ENCODE peak calls at places on chromosome 13, in eight cellular contexts. L is prostate gland, N is body of pancreas, H is colonic mucosa, J is endothelial cell of umbilical vein, Q is endodermal cell, K is adrenal gland, Z is tibial nerve. B is an unnamed sample.

GRCh38 chr13:51501592-51502205 is 48.9 kb upstream of the INTS6 start:
- DNase-seq in J (no peak), K (peak; percentile 23), N (no peak), L (no peak), H (no peak), Q (no peak), Z (no peak), B (no peak)

GRCh38 chr13:46172531-46172991 is 9.4 kb downstream of the LCP1 start:
- DNase-seq in Z (no peak), N (no peak), L (no peak), H (no peak), Q (no peak), J (no peak), K (no peak), B (peak; percentile 32)

GRCh38 chr13:110001622-110002275 is 215.4 kb upstream of the IRS2 start:
- DNase-seq in K (no peak), N (no peak), Z (no peak), H (no peak), Q (no peak), J (no peak), L (no peak), B (no peak)

GRCh38 chr13:36357692-36358091 is 11.5 kb upstream of the SPART start:
- DNase-seq in H (no peak), Z (peak; percentile 36), L (peak; percentile 7), K (peak; percentile 22), N (peak; percentile 17), J (no peak), Q (no peak), B (peak; percentile 87)

GRCh38 chr13:97849305-97849704 is 104.2 kb upstream of the IPO5 start:
- DNase-seq in K (no peak), J (peak; percentile 66), L (no peak), N (no peak), Q (peak; percentile 62), H (no peak), Z (no peak), B (no peak)

GRCh38 chr13:43036386-43037220 is 13.2 kb downstream of the DNAJC15 start:
- DNase-seq in K (no peak), H (no peak), J (no peak), Z (no peak), N (peak; percentile 37), Q (no peak), L (no peak), B (peak; percentile 92)

GRCh38 chr13:98439896-98440295 is 137.0 kb downstream of the STK24 start:
- DNase-seq in Q (no peak), H (no peak), Z (no peak), L (no peak), N (no peak), J (no peak), K (no peak), B (no peak)

GRCh38 chr13:39602614-39603366 is at the start of gene LHFPL6:
- DNase-seq in Z (peak; percentile 72), H (peak; percentile 73), K (peak; percentile 74), Q (peak; percentile 91), N (peak; percentile 70), J (peak; percentile 81), L (peak; percentile 79), B (peak; percentile 94)

GRCh38 chr13:108270442-108270841 is 924 bp downstream of the TNFSF13B start:
- DNase-seq in K (no peak), Z (no peak), L (no peak), N (no peak), Q (no peak), H (no peak), J (no peak), B (no peak)

GRCh38 chr13:98239156-98240076 is 62.3 kb upstream of the RNF113B start:
- DNase-seq in Q (peak; percentile 65), L (no peak), H (no peak), K (no peak), J (no peak), Z (no peak), N (no peak), B (no peak)

GRCh38 chr13:110411316-110412105 is 104.4 kb downstream of the COL4A2 start:
- DNase-seq in N (no peak), L (no peak), K (no peak), J (no peak), H (no peak), Q (no peak), Z (no peak), B (no peak)

GRCh38 chr13:77981191-77981925 is 62.7 kb upstream of the EDNRB start:
- DNase-seq in H (no peak), K (no peak), Q (no peak), Z (no peak), J (peak; percentile 37), N (no peak), L (no peak), B (no peak)

GRCh38 chr13:75637101-75637774 is 1.1 kb downstream of the LMO7 start:
- DNase-seq in K (no peak), Z (no peak), N (no peak), J (no peak), H (no peak), Q (peak; percentile 70), L (no peak), B (no peak)

GRCh38 chr13:31790992-31791391 is 51.7 kb downstream of the RXFP2 start:
- DNase-seq in H (no peak), L (no peak), N (no peak), K (no peak), J (no peak), Q (no peak), Z (no peak), B (no peak)

GRCh38 chr13:40480012-40480914 is 186.2 kb downstream of the FOXO1 start:
- DNase-seq in K (peak; percentile 7), L (no peak), Q (no peak), Z (no peak), H (no peak), N (peak; percentile 60), J (no peak), B (peak; percentile 49)

GRCh38 chr13:46665630-46666482 is 112.9 kb downstream of the LRCH1 start:
- DNase-seq in K (no peak), N (no peak), Z (no peak), L (no peak), J (peak; percentile 60), Q (no peak), H (peak; percentile 44), B (no peak)

GRCh38 chr13:59356607-59357006 is 807.1 kb downstream of the DIAPH3 start:
- DNase-seq in Z (no peak), L (no peak), N (peak; percentile 81), J (peak; percentile 97), Q (no peak), H (no peak), K (peak; percentile 68), B (peak; percentile 93)

GRCh38 chr13:83733293-83733692 is 149.0 kb downstream of the SLITRK1 start:
- DNase-seq in Q (no peak), H (no peak), J (no peak), Z (no peak), K (no peak), N (no peak), L (no peak), B (no peak)

GRCh38 chr13:45500492-45501174 is 35.9 kb downstream of the COG3 start:
- DNase-seq in N (no peak), L (no peak), Q (no peak), H (no peak), K (no peak), Z (no peak), J (peak; percentile 71), B (no peak)

GRCh38 chr13:25945596-25945995 is 106.2 kb downstream of the SHISA2 start:
- DNase-seq in K (no peak), Q (peak; percentile 17), L (no peak), N (no peak), J (no peak), H (no peak), Z (no peak), B (no peak)

GRCh38 chr13:25939961-25940687 is 111.7 kb downstream of the SHISA2 start:
- DNase-seq in Q (no peak), J (no peak), L (no peak), Z (no peak), H (no peak), K (no peak), N (no peak), B (no peak)

GRCh38 chr13:25948910-25949309 is 102.9 kb downstream of the SHISA2 start:
- DNase-seq in K (no peak), Q (peak; percentile 35), H (no peak), L (no peak), J (no peak), Z (no peak), N (no peak), B (no peak)

GRCh38 chr13:25943666-25944065 is 108.2 kb downstream of the SHISA2 start:
- DNase-seq in K (no peak), H (no peak), Q (no peak), N (no peak), L (no peak), J (no peak), Z (no peak), B (no peak)

GRCh38 chr13:25943081-25943480 is 108.7 kb downstream of the SHISA2 start:
- DNase-seq in K (no peak), L (no peak), H (no peak), N (no peak), Z (no peak), J (no peak), Q (peak; percentile 20), B (no peak)
- H3K27ac ChIP-seq in K (no peak overlapping the region), L (no peak overlapping the region), H (no peak overlapping the region), N (no peak overlapping the region), Z (no peak overlapping the region), J (no peak overlapping the region), Q (no peak overlapping the region), B (no peak overlapping the region)

GRCh38 chr13:103055166-103055565 is 11.1 kb downstream of the SLC10A2 start:
- DNase-seq in K (no peak), N (no peak), Z (no peak), L (no peak), H (no peak), J (no peak), Q (no peak), B (no peak)
- H3K9me3 ChIP-seq in K (no peaks in the 10 kb centered on the region), N (no peaks in the 10 kb centered on the region), Z (no peaks in the 10 kb centered on the region), L (no peaks in the 10 kb centered on the region), H (no peaks in the 10 kb centered on the region), J (peaks cover 1% of the 10 kb centered on the region), Q (peaks cover 27% of the 10 kb centered on the region), B (no peaks in the 10 kb centered on the region)

DNA sequence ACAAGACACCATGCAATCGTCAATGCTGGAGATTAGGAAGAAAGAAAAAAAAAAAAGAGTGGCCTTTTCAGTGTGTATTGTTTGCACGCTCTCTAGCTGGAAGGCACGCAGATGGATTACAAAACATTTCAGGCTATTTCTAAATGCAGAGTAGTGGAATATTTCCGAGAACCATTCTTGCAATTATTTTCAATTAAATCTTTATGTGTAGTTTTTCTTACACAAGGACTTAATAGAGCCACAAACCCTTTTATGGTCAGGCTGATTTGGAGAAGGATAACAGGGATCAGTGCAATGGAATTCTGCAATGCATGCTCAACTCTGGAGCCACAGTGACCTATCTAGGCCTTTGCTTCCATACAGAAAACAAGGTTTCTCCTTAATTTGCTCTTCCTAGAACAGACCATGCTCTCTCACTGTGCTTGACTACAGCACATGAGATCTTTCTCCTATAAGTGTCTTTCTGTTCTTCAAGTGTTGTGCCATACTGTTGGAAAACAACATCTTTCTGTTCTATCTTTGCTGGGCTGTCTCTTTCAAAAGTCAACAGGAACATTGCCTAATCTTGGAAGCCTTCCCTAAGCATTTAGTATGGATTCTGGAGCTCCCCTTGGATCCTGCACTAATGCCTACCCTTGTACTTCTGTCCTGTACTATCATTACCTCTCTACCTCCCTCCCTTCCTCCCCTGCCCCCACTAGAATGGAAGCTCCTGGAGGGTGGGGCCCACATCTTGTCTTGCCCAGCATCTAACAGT is 26.9 kb downstream of the STARD13 start:
- DNase-seq in H (no peak), Q (no peak), Z (no peak), L (no peak), J (no peak), N (no peak), K (no peak), B (no peak)
- H3K27ac ChIP-seq in H (peak overlapping the region; percentile 25), Q (no peak overlapping the region), Z (peak overlapping the region; percentile 40), L (no peak overlapping the region), J (no peak overlapping the region), N (no peak overlapping the region), K (no peak overlapping the region), B (peak overlapping the region; percentile 43)

GRCh38 chr13:86445584-86446140 is 646.4 kb upstream of the SLITRK6 start:
- DNase-seq in K (no peak), J (no peak), Q (no peak), N (no peak), Z (no peak), L (no peak), H (no peak), B (no peak)
- H3K9me3 ChIP-seq in K (no peaks in the 10 kb centered on the region), J (peaks cover 4% of the 10 kb centered on the region), Q (no peaks in the 10 kb centered on the region), N (no peaks in the 10 kb centered on the region), Z (no peaks in the 10 kb centered on the region), L (no peaks in the 10 kb centered on the region), H (no peaks in the 10 kb centered on the region), B (no peaks in the 10 kb centered on the region)

B was measured in right cardiac atrium.